ENCODE peak calls at places on chromosome 9, in seven cellular contexts. S, Q, U, O, X, E and F are unnamed samples.

GRCh38 chr9:16310288-16311145 is 560.0 kb downstream of the BNC2 start:
- DNase-seq in S (no peak), Q (no peak), U (no peak), O (no peak), X (no peak), E (no peak), F (no peak)

GRCh38 chr9:16315720-16316119 is 554.8 kb downstream of the BNC2 start:
- DNase-seq in S (no peak), Q (no peak), U (no peak), O (no peak), X (no peak), E (no peak), F (no peak)

GRCh38 chr9:93565089-93565488 is 11.3 kb upstream of the PHF2 start:
- DNase-seq in S (no peak), Q (no peak), U (no peak), O (no peak), X (no peak), E (no peak), F (no peak)

GRCh38 chr9:115952667-115953316 is 200.8 kb upstream of the PAPPA start:
- DNase-seq in S (peak), Q (no peak), U (no peak), O (no peak), X (no peak), E (no peak), F (no peak)

GRCh38 chr9:35967042-35967441 is 9.1 kb upstream of the OR2S2 start:
- DNase-seq in S (no peak), Q (no peak), U (no peak), O (no peak), X (no peak), E (no peak), F (no peak)

GRCh38 chr9:94717656-94718225 is 8.8 kb upstream of the AOPEP start:
- DNase-seq in S (peak), Q (no peak), U (no peak), O (no peak), X (no peak), E (no peak), F (no peak)

GRCh38 chr9:123364241-123364824 is 8.3 kb downstream of the CRB2 start:
- DNase-seq in S (peak), Q (no peak), U (no peak), O (no peak), X (no peak), E (no peak), F (no peak)

GRCh38 chr9:106717686-106718085 is 145.3 kb upstream of the ZNF462 start:
- DNase-seq in S (peak), Q (no peak), U (no peak), O (no peak), X (no peak), E (no peak), F (no peak)

GRCh38 chr9:2618289-2618688 is 3.3 kb upstream of the VLDLR start:
- DNase-seq in S (no peak), Q (no peak), U (no peak), O (no peak), X (no peak), E (no peak), F (no peak)

GRCh38 chr9:16026886-16027285 is 474.0 kb downstream of the CCDC171 start:
- DNase-seq in S (no peak), Q (no peak), U (no peak), O (no peak), X (no peak), E (no peak), F (no peak)

GRCh38 chr9:72952914-72953313 is at the start of gene ALDH1A1:
- DNase-seq in S (no peak), Q (no peak), U (no peak), O (no peak), X (peak), E (peak), F (no peak)

GRCh38 chr9:22141906-22142305 is 132.8 kb upstream of the CDKN2B start:
- DNase-seq in S (peak), Q (no peak), U (no peak), O (no peak), X (no peak), E (no peak), F (no peak)

GRCh38 chr9:127999461-127999860 is 18.7 kb upstream of the EEIG1 start:
- DNase-seq in S (no peak), Q (no peak), U (no peak), O (no peak), X (no peak), E (no peak), F (no peak)

GRCh38 chr9:1009101-1009707 is 32.7 kb downstream of the DMRT3 start:
- DNase-seq in S (peak), Q (peak), U (peak), O (peak), X (peak), E (peak), F (peak)

GRCh38 chr9:69200071-69200470 is 26.0 kb downstream of the TJP2 start:
- DNase-seq in S (peak), Q (no peak), U (no peak), O (no peak), X (no peak), E (no peak), F (no peak)

GRCh38 chr9:12133416-12133815 is 559.8 kb upstream of the TYRP1 start:
- DNase-seq in S (no peak), Q (no peak), U (no peak), O (no peak), X (no peak), E (no peak), F (no peak)

GRCh38 chr9:115746496-115746895 is 407.1 kb upstream of the PAPPA start:
- DNase-seq in S (no peak), Q (no peak), U (no peak), O (no peak), X (no peak), E (no peak), F (no peak)

GRCh38 chr9:91948423-91949292 is 1.4 kb downstream of the ROR2 start:
- DNase-seq in S (peak), Q (no peak), U (peak), O (peak), X (peak), E (peak), F (no peak)

GRCh38 chr9:8115570-8115969 is 316.0 kb upstream of the DMAC1 start:
- DNase-seq in S (no peak), Q (no peak), U (no peak), O (no peak), X (no peak), E (no peak), F (no peak)

GRCh38 chr9:116232425-116233159 is 79.0 kb downstream of the PAPPA start:
- DNase-seq in S (peak), Q (no peak), U (no peak), O (no peak), X (no peak), E (no peak), F (no peak)

GRCh38 chr9:89234636-89235035 is 56.0 kb upstream of the SHC3 start:
- DNase-seq in S (no peak), Q (no peak), U (no peak), O (no peak), X (peak), E (no peak), F (no peak)

GRCh38 chr9:19481471-19481870 is 72.7 kb downstream of the ACER2 start:
- DNase-seq in S (no peak), Q (no peak), U (no peak), O (no peak), X (no peak), E (no peak), F (no peak)

DNA sequence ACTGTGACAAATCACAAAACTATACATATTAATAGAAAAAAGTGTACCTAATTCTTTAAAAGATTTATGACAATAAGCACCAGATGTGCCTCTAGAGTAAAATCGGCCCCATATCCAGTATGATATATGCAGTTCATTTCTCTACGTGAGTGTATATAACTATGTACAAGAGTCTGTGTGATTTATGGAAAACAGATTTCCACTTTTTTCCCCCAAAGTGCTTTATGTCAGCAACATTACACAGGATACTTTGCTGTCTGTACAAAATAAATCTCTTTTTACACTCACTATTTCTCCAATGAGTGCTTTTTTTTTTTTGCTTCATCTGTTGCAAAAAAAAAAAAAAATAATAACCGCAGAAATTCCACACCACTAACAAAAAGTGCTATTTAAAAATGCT is 298.8 kb upstream of the RFX3 start:
- DNase-seq in S (no peak), Q (no peak), U (no peak), O (no peak), X (no peak), E (no peak), F (no peak)
- H3K27ac ChIP-seq in S (no peak), Q (no peak), U (no peak), O (no peak), X (no peak), E (no peak), F (no peak)

DNA sequence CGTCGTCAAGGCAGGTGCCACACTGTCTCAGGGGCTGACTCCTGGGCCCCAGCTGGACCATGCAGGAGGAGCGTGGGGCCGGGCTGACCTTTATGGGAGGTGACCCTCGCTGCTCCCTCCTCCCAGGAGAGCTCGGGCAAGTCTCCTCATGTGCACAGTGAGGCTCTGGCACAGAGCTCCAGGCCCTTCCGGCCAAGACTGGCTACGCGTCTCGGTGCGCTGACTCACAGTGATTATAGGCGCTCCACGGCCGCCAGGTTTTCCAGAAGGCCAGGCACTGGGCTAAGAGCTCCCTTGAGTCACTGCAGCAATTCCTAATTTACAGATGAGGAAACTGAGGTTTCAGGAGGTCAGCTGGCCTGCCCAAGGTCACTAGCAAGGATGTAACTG is 47.4 kb downstream of the VAV2 start:
- DNase-seq in S (peak), Q (no peak), U (no peak), O (no peak), X (no peak), E (no peak), F (no peak)
- H3K27ac ChIP-seq in S (no peak), Q (no peak), U (no peak), O (no peak), X (no peak), E (no peak), F (no peak)

DNA sequence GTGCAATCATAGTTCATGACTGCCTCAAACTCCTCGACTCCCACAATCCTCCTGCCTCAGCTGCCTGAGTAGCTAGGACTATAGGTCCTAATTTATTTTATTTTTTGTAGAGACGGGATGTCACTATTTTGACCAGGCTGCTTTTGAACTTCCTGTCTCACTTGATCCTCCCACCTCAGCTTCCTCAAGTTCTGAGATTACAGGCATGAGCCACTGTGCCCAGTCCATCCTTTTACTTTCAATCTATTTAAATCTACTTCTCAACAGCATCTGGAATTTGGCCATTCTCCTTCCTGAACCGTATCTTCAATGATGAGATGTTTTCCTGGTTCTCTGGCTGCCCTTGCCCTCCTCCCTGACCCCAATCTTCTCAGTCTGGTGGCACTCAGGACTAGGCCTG is 12.2 kb upstream of the GRIN1 start:
- DNase-seq in S (no peak), Q (no peak), U (no peak), O (no peak), X (no peak), E (no peak), F (no peak)
- H3K27ac ChIP-seq in S (no peak), Q (peak), U (peak), O (peak), X (peak), E (peak), F (no peak)

GRCh38 chr9:129280236-129281231 is 102.5 kb upstream of the IER5L start:
- DNase-seq in S (no peak), Q (no peak), U (peak), O (peak), X (no peak), E (no peak), F (peak)
- H3K27ac ChIP-seq in S (no peak), Q (no peak), U (no peak), O (no peak), X (no peak), E (no peak), F (no peak)

DNA sequence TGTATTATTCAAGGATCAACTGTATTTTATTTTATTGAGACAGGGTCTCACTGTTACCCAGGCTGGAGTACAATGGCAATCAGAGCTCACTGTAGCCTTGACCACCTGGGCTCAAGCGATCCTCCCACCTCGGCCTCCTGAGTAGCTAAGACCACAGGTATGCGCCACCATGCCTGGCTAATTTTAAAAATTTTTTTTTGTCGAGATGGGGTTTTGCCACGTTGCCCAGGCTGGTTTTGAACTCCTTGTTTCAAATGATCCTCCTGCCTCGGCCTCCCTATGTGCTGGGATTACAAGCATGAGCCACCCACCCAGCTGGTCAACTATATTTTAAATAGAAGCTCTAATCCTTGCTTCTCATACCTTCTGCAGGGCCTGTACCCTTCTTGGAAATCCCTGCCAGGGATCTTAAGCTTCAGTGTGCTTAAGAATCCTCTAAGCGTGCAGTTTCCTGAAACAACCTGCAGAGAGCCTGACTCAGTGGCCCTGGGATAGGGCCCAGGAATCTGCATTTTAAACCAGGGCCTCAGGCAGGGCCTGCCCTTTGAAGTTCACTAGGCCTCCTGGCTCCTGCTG is 2.9 kb downstream of the AKNA start:
- DNase-seq in S (no peak), Q (no peak), U (no peak), O (no peak), X (no peak), E (no peak), F (no peak)
- H3K27ac ChIP-seq in S (peak), Q (peak), U (peak), O (peak), X (peak), E (peak), F (peak)

GRCh38 chr9:33136721-33137120 is 30.4 kb downstream of the B4GALT1 start:
- DNase-seq in S (no peak), Q (no peak), U (no peak), O (no peak), X (no peak), E (no peak), F (no peak)
- H3K27ac ChIP-seq in S (no peak), Q (no peak), U (peak), O (no peak), X (peak), E (peak), F (no peak)

DNA sequence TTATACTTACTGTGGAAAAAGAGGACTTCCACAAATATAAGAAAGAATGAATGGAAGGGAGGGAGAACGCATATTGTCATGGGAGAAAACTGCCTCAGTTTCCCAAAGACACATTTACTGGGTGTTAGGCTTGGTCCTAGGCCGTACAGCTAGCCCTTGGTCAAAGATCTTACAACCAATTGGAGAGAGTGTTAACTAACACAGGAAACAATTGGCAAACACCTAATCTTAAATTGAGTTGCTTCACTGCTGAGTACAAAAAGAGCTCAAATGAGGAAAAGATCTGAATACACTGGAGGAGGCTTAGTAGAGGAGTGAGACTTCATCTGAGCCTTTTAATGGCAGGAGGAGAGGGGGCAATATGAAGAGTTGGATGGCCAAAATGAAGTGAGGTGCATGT is 161.7 kb downstream of the GLIS3 start:
- DNase-seq in S (peak), Q (no peak), U (no peak), O (no peak), X (no peak), E (no peak), F (no peak)
- H3K27ac ChIP-seq in S (peak), Q (no peak), U (no peak), O (no peak), X (no peak), E (no peak), F (no peak)

GRCh38 chr9:124860582-124861341 is 995 bp downstream of the RPL35 start:
- DNase-seq in S (peak), Q (no peak), U (no peak), O (no peak), X (no peak), E (no peak), F (no peak)
- H3K27ac ChIP-seq in S (peak), Q (peak), U (peak), O (peak), X (peak), E (peak), F (peak)

GRCh38 chr9:103410059-103410458 is 414.9 kb downstream of the CYLC2 start:
- DNase-seq in S (no peak), Q (no peak), U (no peak), O (no peak), X (no peak), E (no peak), F (no peak)
- H3K27ac ChIP-seq in S (no peak), Q (no peak), U (no peak), O (no peak), X (no peak), E (no peak), F (no peak)